ENCODE peak calls at places on chromosome 19, in five cellular contexts. F is A549, D is stomach, I is ovary, K is tibial nerve. O is an unnamed sample.

GRCh38 chr19:51687791-51688664 is 5.1 kb upstream of the SPACA6 start:
- DNase-seq in F (peak; percentile 68), D (peak; percentile 32), I (peak; percentile 78), K (peak; percentile 63), O (peak; percentile 88)

GRCh38 chr19:38683393-38684077 is 36.1 kb downstream of the ACTN4 start:
- DNase-seq in F (peak; percentile 100), D (peak; percentile 86), I (peak; percentile 68), K (no peak), O (peak; percentile 80)

GRCh38 chr19:20964798-20965197 is 41.7 kb downstream of the ZNF85 start:
- DNase-seq in F (no peak), D (no peak), I (no peak), K (no peak), O (no peak)

GRCh38 chr19:5048091-5048726 is 79.3 kb downstream of the KDM4B start:
- DNase-seq in F (peak; percentile 70), D (peak; percentile 87), I (peak; percentile 87), K (peak; percentile 72), O (peak; percentile 87)

GRCh38 chr19:21463449-21464105 is 41.8 kb upstream of the ZNF429 start:
- DNase-seq in F (no peak), D (peak; percentile 41), I (peak; percentile 72), K (no peak), O (no peak)

GRCh38 chr19:54518844-54519243 is 16.2 kb downstream of the LAIR2 start:
- DNase-seq in F (no peak), D (no peak), I (no peak), K (no peak), O (no peak)

GRCh38 chr19:18649371-18650047 is 12.7 kb downstream of the KLHL26 start:
- DNase-seq in F (no peak), D (no peak), I (peak; percentile 72), K (peak; percentile 69), O (peak; percentile 90)

GRCh38 chr19:47226426-47227346 is 4.3 kb downstream of the BBC3 start:
- DNase-seq in F (peak; percentile 84), D (peak; percentile 80), I (peak; percentile 69), K (peak; percentile 85), O (peak; percentile 94)

GRCh38 chr19:17184381-17184841 is 30.7 kb upstream of the USE1 start:
- DNase-seq in F (no peak), D (no peak), I (no peak), K (no peak), O (no peak)

GRCh38 chr19:48444129-48444932 is 1.5 kb upstream of the GRWD1 start:
- DNase-seq in F (no peak), D (no peak), I (peak; percentile 53), K (no peak), O (no peak)

GRCh38 chr19:991174-991931 is 7.2 kb downstream of the WDR18 start:
- DNase-seq in F (no peak), D (no peak), I (peak; percentile 44), K (no peak), O (no peak)

GRCh38 chr19:31317098-31317497 is 32.1 kb downstream of the TSHZ3 start:
- DNase-seq in F (no peak), D (no peak), I (no peak), K (no peak), O (peak; percentile 53)

GRCh38 chr19:11587302-11587972 is 9.8 kb upstream of the ZNF627 start:
- DNase-seq in F (peak; percentile 48), D (peak; percentile 82), I (peak; percentile 85), K (peak; percentile 90), O (peak; percentile 86)

GRCh38 chr19:35509018-35509652 is 4.3 kb downstream of the DMKN start:
- DNase-seq in F (no peak), D (peak; percentile 71), I (peak; percentile 49), K (no peak), O (no peak)

GRCh38 chr19:18698321-18699167 is 15.1 kb downstream of the CRTC1 start:
- DNase-seq in F (no peak), D (no peak), I (no peak), K (no peak), O (no peak)

GRCh38 chr19:35555301-35556005 is 8.0 kb downstream of the ATP4A start:
- DNase-seq in F (peak; percentile 95), D (no peak), I (no peak), K (no peak), O (no peak)

GRCh38 chr19:28764066-28764465 is 448.9 kb downstream of the UQCRFS1 start:
- DNase-seq in F (no peak), D (no peak), I (no peak), K (no peak), O (no peak)

GRCh38 chr19:1373534-1374249 is 10.0 kb upstream of the NDUFS7 start:
- DNase-seq in F (no peak), D (peak; percentile 79), I (peak; percentile 90), K (no peak), O (no peak)

GRCh38 chr19:17766543-17767131 is 15.4 kb downstream of the FCHO1 start:
- DNase-seq in F (peak; percentile 64), D (peak; percentile 89), I (peak; percentile 84), K (peak; percentile 77), O (peak; percentile 81)

GRCh38 chr19:5953034-5953589 is 24.8 kb downstream of the RANBP3 start:
- DNase-seq in F (no peak), D (no peak), I (no peak), K (no peak), O (peak; percentile 22)

GRCh38 chr19:48842744-48843162 is 6.5 kb upstream of the HSD17B14 start:
- DNase-seq in F (peak; percentile 48), D (no peak), I (peak; percentile 61), K (peak; percentile 83), O (no peak)

GRCh38 chr19:22814124-22814523 is 18.0 kb upstream of the ZNF723 start:
- DNase-seq in F (no peak), D (no peak), I (no peak), K (no peak), O (no peak)

GRCh38 chr19:3852614-3853254 is 16.1 kb downstream of the ZFR2 start:
- DNase-seq in F (peak; percentile 41), D (peak; percentile 28), I (no peak), K (no peak), O (no peak)

DNA sequence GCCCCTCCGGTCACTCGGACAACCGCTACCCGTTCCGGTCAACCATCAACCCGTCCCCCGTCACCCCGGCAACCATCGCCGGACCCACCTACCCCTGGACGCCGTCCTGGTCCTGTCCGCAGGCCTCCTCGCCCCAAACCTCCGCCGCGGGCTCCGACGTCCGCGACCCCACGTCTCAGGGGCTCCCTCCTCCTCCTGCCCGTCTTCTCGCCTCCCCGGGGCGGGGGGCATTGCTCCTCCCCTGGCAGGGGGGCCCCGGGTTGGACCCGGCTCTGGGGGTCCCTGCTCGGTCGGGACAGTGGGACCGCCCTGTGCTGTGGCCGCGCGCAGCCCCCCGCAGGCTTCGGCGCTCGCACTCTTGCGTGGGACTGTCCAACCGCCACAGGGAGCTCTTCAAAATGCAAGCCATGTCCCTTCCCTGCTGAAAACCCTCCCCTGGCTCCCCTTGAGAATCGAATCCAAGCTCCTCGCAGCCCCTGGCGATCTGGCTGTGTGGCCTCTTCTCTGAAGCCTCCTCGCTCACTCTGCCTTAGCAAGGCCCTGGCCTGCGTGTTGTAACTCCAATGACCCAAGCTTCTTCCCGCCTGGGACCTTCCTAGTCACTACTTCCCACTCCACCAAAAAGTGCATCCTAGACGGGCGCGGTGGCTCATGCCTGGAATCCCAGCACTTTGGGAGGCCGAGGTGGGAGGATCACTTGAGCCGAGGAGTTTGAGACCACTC is 8.4 kb downstream of the EPHX3 start:
- DNase-seq in F (no peak), D (no peak), I (no peak), K (no peak), O (no peak)
- H3K27ac ChIP-seq in F (peak overlapping the region; percentile 87), D (peak overlapping the region; percentile 59), I (no peak overlapping the region), K (peak overlapping the region; percentile 88), O (peak overlapping the region; percentile 67)

GRCh38 chr19:12843328-12843727 is 5.0 kb downstream of the MAST1 start:
- DNase-seq in F (no peak), D (no peak), I (no peak), K (no peak), O (no peak)

GRCh38 chr19:12842511-12842910 is 4.2 kb downstream of the MAST1 start:
- DNase-seq in F (no peak), D (no peak), I (no peak), K (no peak), O (no peak)

GRCh38 chr19:12843999-12844732 is 5.9 kb downstream of the MAST1 start:
- DNase-seq in F (no peak), D (no peak), I (no peak), K (no peak), O (no peak)

DNA sequence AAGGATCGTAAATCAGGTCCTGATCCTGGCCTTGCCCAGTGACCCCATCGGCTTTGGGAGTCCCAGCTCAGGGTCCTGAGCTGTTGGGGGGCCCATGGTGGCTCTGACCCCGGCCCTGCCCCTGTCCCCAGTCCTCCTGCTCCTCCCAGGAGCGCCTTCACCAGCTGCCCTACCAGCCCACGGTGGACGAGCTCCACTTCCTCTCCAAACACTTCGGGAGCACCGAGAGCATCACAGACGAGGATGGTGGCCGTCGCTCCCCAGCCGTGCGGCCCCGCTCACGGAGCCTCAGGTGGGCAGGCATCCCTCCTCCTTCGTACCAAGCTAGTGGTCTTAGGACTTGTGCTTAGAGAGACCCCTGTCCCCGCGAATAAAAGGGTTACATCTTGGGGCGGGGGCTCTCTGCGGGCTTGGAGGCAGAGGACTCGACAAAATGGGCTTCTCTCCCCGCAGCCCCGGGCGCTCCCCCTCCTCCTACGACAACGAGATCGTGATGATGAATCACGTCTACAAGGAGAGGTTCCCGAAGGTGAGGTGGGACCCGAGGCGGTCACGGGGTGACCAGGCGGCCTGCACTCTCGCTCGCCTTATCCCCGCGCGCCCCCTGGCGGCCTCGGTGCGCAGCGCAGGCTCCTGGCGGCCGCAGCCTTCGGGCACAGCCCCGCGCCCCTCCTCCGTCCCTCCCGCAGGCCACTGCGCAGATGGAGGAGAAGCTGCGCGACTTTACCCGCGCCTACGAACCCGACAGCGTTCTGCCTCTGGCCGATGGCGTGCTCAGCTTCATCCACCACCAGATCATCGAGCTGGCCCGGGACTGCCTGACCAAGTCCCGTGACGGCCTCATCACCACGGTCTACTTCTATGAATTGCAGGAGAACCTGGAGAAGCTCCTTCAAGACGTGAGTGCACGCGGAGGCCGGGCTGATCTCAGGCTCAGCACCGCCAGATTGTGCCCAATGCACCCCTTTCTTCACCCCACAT is 9.1 kb downstream of the MAST1 start:
- DNase-seq in F (peak; percentile 76), D (peak; percentile 93), I (peak; percentile 91), K (peak; percentile 83), O (peak; percentile 92)
- TF ChIP-seq EP300 in F (no peak), D (no peak), I (no peak), K (peak; percentile 30), O (no peak)

DNA sequence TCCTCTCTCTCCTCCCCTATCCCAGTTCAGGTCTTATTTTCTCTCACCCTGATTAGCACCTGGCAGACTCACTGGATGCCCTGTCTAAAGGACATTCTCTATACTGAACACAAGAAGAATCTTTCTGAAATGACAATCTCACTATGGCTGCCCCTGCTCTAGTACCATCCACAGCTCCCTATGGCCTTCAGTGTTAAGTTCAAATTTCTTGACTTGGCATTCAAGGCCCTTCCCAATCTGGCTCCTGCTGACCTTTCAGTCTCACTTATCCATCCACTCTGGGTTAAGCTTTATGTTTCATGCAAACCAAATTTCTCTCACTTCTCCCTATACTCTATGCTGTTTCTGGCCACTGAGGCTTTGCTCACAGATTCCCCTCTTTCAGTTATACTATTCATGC is 34.2 kb downstream of the MBD3L1 start:
- DNase-seq in F (no peak), D (no peak), I (no peak), K (no peak), O (no peak)
- H3K9me3 ChIP-seq in F (no peaks in the 10 kb centered on the region), D (no peaks in the 10 kb centered on the region), I (no peaks in the 10 kb centered on the region), K (no peaks in the 10 kb centered on the region), O (no peaks in the 10 kb centered on the region)

DNA sequence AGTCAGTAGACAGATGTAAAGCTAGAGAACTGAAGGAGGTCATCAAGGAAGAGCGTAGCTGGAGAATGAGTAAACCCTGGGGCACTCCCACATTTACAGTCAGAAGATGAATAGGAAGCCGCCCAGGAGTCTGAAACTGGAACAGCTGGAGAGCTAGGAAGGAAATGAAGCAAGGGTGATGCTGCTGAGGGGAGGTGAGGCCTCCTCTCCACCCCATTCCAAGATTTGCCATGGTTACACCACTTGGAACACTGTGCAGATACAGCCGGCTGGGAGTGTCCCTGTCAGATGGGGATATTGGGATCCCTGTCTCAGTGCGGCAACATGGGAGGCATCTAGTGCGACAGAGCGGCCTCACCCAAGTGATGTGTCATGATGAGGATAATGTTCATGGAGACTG is 51.8 kb upstream of the GPI start:
- DNase-seq in F (no peak), D (no peak), I (no peak), K (no peak), O (no peak)
- H3K27ac ChIP-seq in F (no peak overlapping the region), D (no peak overlapping the region), I (no peak overlapping the region), K (no peak overlapping the region), O (no peak overlapping the region)

O was measured in sigmoid colon.